ENCODE peak calls at places on chromosomes 6 and 20, in ten cellular contexts. One of them, this sample, is unnamed.

GRCh38 chr6:110534731-110535164 is 58.3 kb upstream of the SLC22A16 start:
- DNase-seq in SK-N-DZ: no peak
- DNase-seq in foreskin fibroblast: peak; percentile 91
- DNase-seq in stimulated activated CD4-positive, alpha-beta T cell treated with anti-CD3 and anti-CD28 coated beads, Interleukin-2, amount 100 ng/mL, for 48 hours: no peak
- DNase-seq in NCI-H1417: no peak
- DNase-seq in midbrain: peak; percentile 86
- DNase-seq in activated T-cell treated with anti-CD3 and anti-CD28 coated beads for 48 hours: no peak
- DNase-seq in fibroblast of pulmonary artery: peak; percentile 75
- DNase-seq in stimulated activated CD8-positive, alpha-beta memory T cell treated with anti-CD3 and anti-CD28 coated beads, Interleukin-2, amount 100 ng/mL, for 1 hour: no peak
- DNase-seq in left cardiac atrium: peak; percentile 48
- DNase-seq in this sample: peak; percentile 49

GRCh38 chr20:36542019-36542488 is 735 bp downstream of the MYL9 start:
- DNase-seq in activated T-cell treated with anti-CD3 and anti-CD28 coated beads for 48 hours: no peak
- DNase-seq in fibroblast of pulmonary artery: peak; percentile 64
- DNase-seq in stimulated activated CD8-positive, alpha-beta memory T cell treated with anti-CD3 and anti-CD28 coated beads, Interleukin-2, amount 100 ng/mL, for 1 hour: no peak
- DNase-seq in NCI-H1417: no peak
- DNase-seq in foreskin fibroblast: peak; percentile 69
- DNase-seq in SK-N-DZ: peak; percentile 80
- DNase-seq in stimulated activated CD4-positive, alpha-beta T cell treated with anti-CD3 and anti-CD28 coated beads, Interleukin-2, amount 100 ng/mL, for 48 hours: no peak
- DNase-seq in left cardiac atrium: peak; percentile 63
- DNase-seq in midbrain: no peak
- DNase-seq in this sample: peak; percentile 32

GRCh38 chr6:158042245-158042798 is 60.7 kb downstream of the SYNJ2 start:
- DNase-seq in left cardiac atrium: peak; percentile 83
- DNase-seq in NCI-H1417: no peak
- DNase-seq in midbrain: no peak
- DNase-seq in activated T-cell treated with anti-CD3 and anti-CD28 coated beads for 48 hours: no peak
- DNase-seq in SK-N-DZ: peak; percentile 65
- DNase-seq in foreskin fibroblast: peak; percentile 48
- DNase-seq in fibroblast of pulmonary artery: peak; percentile 85
- DNase-seq in stimulated activated CD4-positive, alpha-beta T cell treated with anti-CD3 and anti-CD28 coated beads, Interleukin-2, amount 100 ng/mL, for 48 hours: no peak
- DNase-seq in stimulated activated CD8-positive, alpha-beta memory T cell treated with anti-CD3 and anti-CD28 coated beads, Interleukin-2, amount 100 ng/mL, for 1 hour: no peak
- DNase-seq in this sample: no peak

GRCh38 chr6:34195726-34196115 is 41.0 kb upstream of the HMGA1 start:
- DNase-seq in left cardiac atrium: no peak
- DNase-seq in stimulated activated CD4-positive, alpha-beta T cell treated with anti-CD3 and anti-CD28 coated beads, Interleukin-2, amount 100 ng/mL, for 48 hours: no peak
- DNase-seq in fibroblast of pulmonary artery: no peak
- DNase-seq in foreskin fibroblast: no peak
- DNase-seq in SK-N-DZ: no peak
- DNase-seq in activated T-cell treated with anti-CD3 and anti-CD28 coated beads for 48 hours: no peak
- DNase-seq in midbrain: no peak
- DNase-seq in NCI-H1417: no peak
- DNase-seq in stimulated activated CD8-positive, alpha-beta memory T cell treated with anti-CD3 and anti-CD28 coated beads, Interleukin-2, amount 100 ng/mL, for 1 hour: no peak
- DNase-seq in this sample: no peak

GRCh38 chr6:64680446-64680845 is 1026.6 kb downstream of the EYS start:
- DNase-seq in NCI-H1417: no peak
- DNase-seq in fibroblast of pulmonary artery: peak; percentile 35
- DNase-seq in stimulated activated CD4-positive, alpha-beta T cell treated with anti-CD3 and anti-CD28 coated beads, Interleukin-2, amount 100 ng/mL, for 48 hours: no peak
- DNase-seq in SK-N-DZ: no peak
- DNase-seq in activated T-cell treated with anti-CD3 and anti-CD28 coated beads for 48 hours: no peak
- DNase-seq in midbrain: no peak
- DNase-seq in stimulated activated CD8-positive, alpha-beta memory T cell treated with anti-CD3 and anti-CD28 coated beads, Interleukin-2, amount 100 ng/mL, for 1 hour: no peak
- DNase-seq in foreskin fibroblast: no peak
- DNase-seq in left cardiac atrium: no peak
- DNase-seq in this sample: no peak

GRCh38 chr6:54291146-54291545 is 17.1 kb upstream of the TINAG start:
- DNase-seq in foreskin fibroblast: peak; percentile 59
- DNase-seq in stimulated activated CD8-positive, alpha-beta memory T cell treated with anti-CD3 and anti-CD28 coated beads, Interleukin-2, amount 100 ng/mL, for 1 hour: no peak
- DNase-seq in activated T-cell treated with anti-CD3 and anti-CD28 coated beads for 48 hours: no peak
- DNase-seq in midbrain: no peak
- DNase-seq in SK-N-DZ: no peak
- DNase-seq in left cardiac atrium: no peak
- DNase-seq in stimulated activated CD4-positive, alpha-beta T cell treated with anti-CD3 and anti-CD28 coated beads, Interleukin-2, amount 100 ng/mL, for 48 hours: no peak
- DNase-seq in NCI-H1417: no peak
- DNase-seq in fibroblast of pulmonary artery: peak; percentile 63
- DNase-seq in this sample: peak; percentile 5

GRCh38 chr20:3696745-3697587 is 15.2 kb upstream of the ADAM33 start:
- DNase-seq in foreskin fibroblast: no peak
- DNase-seq in activated T-cell treated with anti-CD3 and anti-CD28 coated beads for 48 hours: no peak
- DNase-seq in midbrain: no peak
- DNase-seq in stimulated activated CD4-positive, alpha-beta T cell treated with anti-CD3 and anti-CD28 coated beads, Interleukin-2, amount 100 ng/mL, for 48 hours: no peak
- DNase-seq in left cardiac atrium: no peak
- DNase-seq in stimulated activated CD8-positive, alpha-beta memory T cell treated with anti-CD3 and anti-CD28 coated beads, Interleukin-2, amount 100 ng/mL, for 1 hour: no peak
- DNase-seq in SK-N-DZ: no peak
- DNase-seq in fibroblast of pulmonary artery: no peak
- DNase-seq in NCI-H1417: no peak
- DNase-seq in this sample: no peak

GRCh38 chr20:35601021-35601973 is 14.3 kb upstream of the SPAG4 start:
- DNase-seq in NCI-H1417: peak; percentile 46
- DNase-seq in fibroblast of pulmonary artery: peak; percentile 76
- DNase-seq in foreskin fibroblast: peak; percentile 66
- DNase-seq in SK-N-DZ: peak; percentile 76
- DNase-seq in activated T-cell treated with anti-CD3 and anti-CD28 coated beads for 48 hours: peak; percentile 78
- DNase-seq in stimulated activated CD4-positive, alpha-beta T cell treated with anti-CD3 and anti-CD28 coated beads, Interleukin-2, amount 100 ng/mL, for 48 hours: peak; percentile 68
- DNase-seq in left cardiac atrium: peak; percentile 83
- DNase-seq in midbrain: peak; percentile 37
- DNase-seq in stimulated activated CD8-positive, alpha-beta memory T cell treated with anti-CD3 and anti-CD28 coated beads, Interleukin-2, amount 100 ng/mL, for 1 hour: peak; percentile 45
- DNase-seq in this sample: no peak

GRCh38 chr20:47586648-47587306 is 85.1 kb downstream of the NCOA3 start:
- DNase-seq in foreskin fibroblast: peak; percentile 58
- DNase-seq in midbrain: no peak
- DNase-seq in NCI-H1417: no peak
- DNase-seq in activated T-cell treated with anti-CD3 and anti-CD28 coated beads for 48 hours: no peak
- DNase-seq in fibroblast of pulmonary artery: peak; percentile 65
- DNase-seq in stimulated activated CD4-positive, alpha-beta T cell treated with anti-CD3 and anti-CD28 coated beads, Interleukin-2, amount 100 ng/mL, for 48 hours: no peak
- DNase-seq in left cardiac atrium: no peak
- DNase-seq in stimulated activated CD8-positive, alpha-beta memory T cell treated with anti-CD3 and anti-CD28 coated beads, Interleukin-2, amount 100 ng/mL, for 1 hour: no peak
- DNase-seq in SK-N-DZ: no peak
- DNase-seq in this sample: no peak

GRCh38 chr6:76682842-76683241 is 610.4 kb upstream of the IMPG1 start:
- DNase-seq in activated T-cell treated with anti-CD3 and anti-CD28 coated beads for 48 hours: no peak
- DNase-seq in left cardiac atrium: no peak
- DNase-seq in SK-N-DZ: no peak
- DNase-seq in fibroblast of pulmonary artery: peak; percentile 47
- DNase-seq in stimulated activated CD4-positive, alpha-beta T cell treated with anti-CD3 and anti-CD28 coated beads, Interleukin-2, amount 100 ng/mL, for 48 hours: no peak
- DNase-seq in foreskin fibroblast: no peak
- DNase-seq in stimulated activated CD8-positive, alpha-beta memory T cell treated with anti-CD3 and anti-CD28 coated beads, Interleukin-2, amount 100 ng/mL, for 1 hour: no peak
- DNase-seq in midbrain: no peak
- DNase-seq in NCI-H1417: no peak
- DNase-seq in this sample: peak; percentile 34

GRCh38 chr20:17611540-17612286 is 41.8 kb downstream of the DSTN start:
- DNase-seq in stimulated activated CD8-positive, alpha-beta memory T cell treated with anti-CD3 and anti-CD28 coated beads, Interleukin-2, amount 100 ng/mL, for 1 hour: no peak
- DNase-seq in SK-N-DZ: no peak
- DNase-seq in stimulated activated CD4-positive, alpha-beta T cell treated with anti-CD3 and anti-CD28 coated beads, Interleukin-2, amount 100 ng/mL, for 48 hours: no peak
- DNase-seq in NCI-H1417: no peak
- DNase-seq in foreskin fibroblast: no peak
- DNase-seq in fibroblast of pulmonary artery: no peak
- DNase-seq in activated T-cell treated with anti-CD3 and anti-CD28 coated beads for 48 hours: no peak
- DNase-seq in midbrain: no peak
- DNase-seq in left cardiac atrium: peak; percentile 27
- DNase-seq in this sample: peak; percentile 50

GRCh38 chr6:25311251-25311910 is 32.2 kb downstream of the CARMIL1 start:
- DNase-seq in fibroblast of pulmonary artery: peak; percentile 42
- DNase-seq in stimulated activated CD4-positive, alpha-beta T cell treated with anti-CD3 and anti-CD28 coated beads, Interleukin-2, amount 100 ng/mL, for 48 hours: no peak
- DNase-seq in foreskin fibroblast: peak; percentile 67
- DNase-seq in midbrain: no peak
- DNase-seq in left cardiac atrium: no peak
- DNase-seq in NCI-H1417: no peak
- DNase-seq in stimulated activated CD8-positive, alpha-beta memory T cell treated with anti-CD3 and anti-CD28 coated beads, Interleukin-2, amount 100 ng/mL, for 1 hour: no peak
- DNase-seq in SK-N-DZ: no peak
- DNase-seq in activated T-cell treated with anti-CD3 and anti-CD28 coated beads for 48 hours: no peak
- DNase-seq in this sample: peak; percentile 56

GRCh38 chr6:48826884-48827701 is 636.0 kb downstream of the MMUT start:
- DNase-seq in SK-N-DZ: no peak
- DNase-seq in stimulated activated CD4-positive, alpha-beta T cell treated with anti-CD3 and anti-CD28 coated beads, Interleukin-2, amount 100 ng/mL, for 48 hours: no peak
- DNase-seq in foreskin fibroblast: peak; percentile 87
- DNase-seq in fibroblast of pulmonary artery: peak; percentile 92
- DNase-seq in activated T-cell treated with anti-CD3 and anti-CD28 coated beads for 48 hours: no peak
- DNase-seq in midbrain: no peak
- DNase-seq in left cardiac atrium: peak; percentile 39
- DNase-seq in NCI-H1417: no peak
- DNase-seq in stimulated activated CD8-positive, alpha-beta memory T cell treated with anti-CD3 and anti-CD28 coated beads, Interleukin-2, amount 100 ng/mL, for 1 hour: no peak
- DNase-seq in this sample: peak; percentile 94

GRCh38 chr6:111096246-111096645 is 8.9 kb downstream of the SLC16A10 start:
- DNase-seq in stimulated activated CD8-positive, alpha-beta memory T cell treated with anti-CD3 and anti-CD28 coated beads, Interleukin-2, amount 100 ng/mL, for 1 hour: no peak
- DNase-seq in fibroblast of pulmonary artery: no peak
- DNase-seq in activated T-cell treated with anti-CD3 and anti-CD28 coated beads for 48 hours: no peak
- DNase-seq in stimulated activated CD4-positive, alpha-beta T cell treated with anti-CD3 and anti-CD28 coated beads, Interleukin-2, amount 100 ng/mL, for 48 hours: no peak
- DNase-seq in foreskin fibroblast: no peak
- DNase-seq in SK-N-DZ: no peak
- DNase-seq in midbrain: no peak
- DNase-seq in NCI-H1417: peak; percentile 36
- DNase-seq in left cardiac atrium: no peak
- DNase-seq in this sample: no peak

GRCh38 chr6:7324520-7324919 is 11.5 kb upstream of the SSR1 start:
- DNase-seq in activated T-cell treated with anti-CD3 and anti-CD28 coated beads for 48 hours: no peak
- DNase-seq in SK-N-DZ: no peak
- DNase-seq in fibroblast of pulmonary artery: no peak
- DNase-seq in foreskin fibroblast: no peak
- DNase-seq in stimulated activated CD8-positive, alpha-beta memory T cell treated with anti-CD3 and anti-CD28 coated beads, Interleukin-2, amount 100 ng/mL, for 1 hour: no peak
- DNase-seq in midbrain: peak; percentile 30
- DNase-seq in stimulated activated CD4-positive, alpha-beta T cell treated with anti-CD3 and anti-CD28 coated beads, Interleukin-2, amount 100 ng/mL, for 48 hours: no peak
- DNase-seq in left cardiac atrium: no peak
- DNase-seq in NCI-H1417: no peak
- DNase-seq in this sample: no peak

GRCh38 chr6:166830891-166831363 is 125.4 kb downstream of the RNASET2 start:
- DNase-seq in activated T-cell treated with anti-CD3 and anti-CD28 coated beads for 48 hours: no peak
- DNase-seq in stimulated activated CD4-positive, alpha-beta T cell treated with anti-CD3 and anti-CD28 coated beads, Interleukin-2, amount 100 ng/mL, for 48 hours: no peak
- DNase-seq in fibroblast of pulmonary artery: no peak
- DNase-seq in NCI-H1417: no peak
- DNase-seq in SK-N-DZ: no peak
- DNase-seq in stimulated activated CD8-positive, alpha-beta memory T cell treated with anti-CD3 and anti-CD28 coated beads, Interleukin-2, amount 100 ng/mL, for 1 hour: no peak
- DNase-seq in left cardiac atrium: no peak
- DNase-seq in midbrain: no peak
- DNase-seq in foreskin fibroblast: no peak
- DNase-seq in this sample: no peak

GRCh38 chr20:25233016-25233772 is 14.7 kb upstream of the PYGB start:
- DNase-seq in stimulated activated CD4-positive, alpha-beta T cell treated with anti-CD3 and anti-CD28 coated beads, Interleukin-2, amount 100 ng/mL, for 48 hours: no peak
- DNase-seq in foreskin fibroblast: peak; percentile 80
- DNase-seq in stimulated activated CD8-positive, alpha-beta memory T cell treated with anti-CD3 and anti-CD28 coated beads, Interleukin-2, amount 100 ng/mL, for 1 hour: no peak
- DNase-seq in left cardiac atrium: peak; percentile 87
- DNase-seq in activated T-cell treated with anti-CD3 and anti-CD28 coated beads for 48 hours: no peak
- DNase-seq in SK-N-DZ: no peak
- DNase-seq in midbrain: no peak
- DNase-seq in fibroblast of pulmonary artery: peak; percentile 75
- DNase-seq in NCI-H1417: no peak
- DNase-seq in this sample: no peak

GRCh38 chr6:42007753-42008528 is 42.4 kb upstream of the TAF8 start:
- DNase-seq in fibroblast of pulmonary artery: no peak
- DNase-seq in activated T-cell treated with anti-CD3 and anti-CD28 coated beads for 48 hours: no peak
- DNase-seq in SK-N-DZ: no peak
- DNase-seq in midbrain: no peak
- DNase-seq in NCI-H1417: no peak
- DNase-seq in left cardiac atrium: no peak
- DNase-seq in stimulated activated CD4-positive, alpha-beta T cell treated with anti-CD3 and anti-CD28 coated beads, Interleukin-2, amount 100 ng/mL, for 48 hours: no peak
- DNase-seq in stimulated activated CD8-positive, alpha-beta memory T cell treated with anti-CD3 and anti-CD28 coated beads, Interleukin-2, amount 100 ng/mL, for 1 hour: no peak
- DNase-seq in foreskin fibroblast: no peak
- DNase-seq in this sample: no peak

GRCh38 chr6:148466158-148466557 is 123.5 kb downstream of the SASH1 start:
- DNase-seq in SK-N-DZ: no peak
- DNase-seq in foreskin fibroblast: no peak
- DNase-seq in fibroblast of pulmonary artery: no peak
- DNase-seq in activated T-cell treated with anti-CD3 and anti-CD28 coated beads for 48 hours: no peak
- DNase-seq in NCI-H1417: no peak
- DNase-seq in stimulated activated CD8-positive, alpha-beta memory T cell treated with anti-CD3 and anti-CD28 coated beads, Interleukin-2, amount 100 ng/mL, for 1 hour: no peak
- DNase-seq in left cardiac atrium: no peak
- DNase-seq in stimulated activated CD4-positive, alpha-beta T cell treated with anti-CD3 and anti-CD28 coated beads, Interleukin-2, amount 100 ng/mL, for 48 hours: no peak
- DNase-seq in midbrain: peak; percentile 41
- DNase-seq in this sample: no peak

GRCh38 chr20:38617011-38617829 is 15.6 kb downstream of the ARHGAP40 start:
- DNase-seq in SK-N-DZ: no peak
- DNase-seq in fibroblast of pulmonary artery: no peak
- DNase-seq in left cardiac atrium: no peak
- DNase-seq in foreskin fibroblast: peak; percentile 5
- DNase-seq in NCI-H1417: no peak
- DNase-seq in midbrain: no peak
- DNase-seq in stimulated activated CD8-positive, alpha-beta memory T cell treated with anti-CD3 and anti-CD28 coated beads, Interleukin-2, amount 100 ng/mL, for 1 hour: no peak
- DNase-seq in stimulated activated CD4-positive, alpha-beta T cell treated with anti-CD3 and anti-CD28 coated beads, Interleukin-2, amount 100 ng/mL, for 48 hours: no peak
- DNase-seq in activated T-cell treated with anti-CD3 and anti-CD28 coated beads for 48 hours: no peak
- DNase-seq in this sample: peak; percentile 30

GRCh38 chr6:65707134-65707826 is at the start of gene EYS:
- DNase-seq in fibroblast of pulmonary artery: no peak
- DNase-seq in activated T-cell treated with anti-CD3 and anti-CD28 coated beads for 48 hours: no peak
- DNase-seq in NCI-H1417: no peak
- DNase-seq in stimulated activated CD4-positive, alpha-beta T cell treated with anti-CD3 and anti-CD28 coated beads, Interleukin-2, amount 100 ng/mL, for 48 hours: no peak
- DNase-seq in stimulated activated CD8-positive, alpha-beta memory T cell treated with anti-CD3 and anti-CD28 coated beads, Interleukin-2, amount 100 ng/mL, for 1 hour: no peak
- DNase-seq in midbrain: no peak
- DNase-seq in left cardiac atrium: no peak
- DNase-seq in foreskin fibroblast: no peak
- DNase-seq in SK-N-DZ: peak; percentile 97
- DNase-seq in this sample: no peak

GRCh38 chr20:9093203-9093962 is 24.5 kb downstream of the PLCB4 start:
- DNase-seq in foreskin fibroblast: no peak
- DNase-seq in left cardiac atrium: no peak
- DNase-seq in stimulated activated CD8-positive, alpha-beta memory T cell treated with anti-CD3 and anti-CD28 coated beads, Interleukin-2, amount 100 ng/mL, for 1 hour: no peak
- DNase-seq in NCI-H1417: no peak
- DNase-seq in midbrain: no peak
- DNase-seq in stimulated activated CD4-positive, alpha-beta T cell treated with anti-CD3 and anti-CD28 coated beads, Interleukin-2, amount 100 ng/mL, for 48 hours: no peak
- DNase-seq in fibroblast of pulmonary artery: no peak
- DNase-seq in SK-N-DZ: peak; percentile 25
- DNase-seq in activated T-cell treated with anti-CD3 and anti-CD28 coated beads for 48 hours: no peak
- DNase-seq in this sample: no peak

GRCh38 chr6:63351995-63352586 is 32.3 kb upstream of the LGSN start:
- DNase-seq in SK-N-DZ: no peak
- DNase-seq in fibroblast of pulmonary artery: peak; percentile 81
- DNase-seq in foreskin fibroblast: no peak
- DNase-seq in activated T-cell treated with anti-CD3 and anti-CD28 coated beads for 48 hours: no peak
- DNase-seq in NCI-H1417: no peak
- DNase-seq in left cardiac atrium: no peak
- DNase-seq in stimulated activated CD4-positive, alpha-beta T cell treated with anti-CD3 and anti-CD28 coated beads, Interleukin-2, amount 100 ng/mL, for 48 hours: no peak
- DNase-seq in midbrain: peak; percentile 40
- DNase-seq in stimulated activated CD8-positive, alpha-beta memory T cell treated with anti-CD3 and anti-CD28 coated beads, Interleukin-2, amount 100 ng/mL, for 1 hour: no peak
- DNase-seq in this sample: peak; percentile 70

GRCh38 chr6:53009511-53009910 is 14.4 kb upstream of the GSTA4 start:
- DNase-seq in SK-N-DZ: no peak
- DNase-seq in activated T-cell treated with anti-CD3 and anti-CD28 coated beads for 48 hours: no peak
- DNase-seq in left cardiac atrium: no peak
- DNase-seq in foreskin fibroblast: no peak
- DNase-seq in stimulated activated CD4-positive, alpha-beta T cell treated with anti-CD3 and anti-CD28 coated beads, Interleukin-2, amount 100 ng/mL, for 48 hours: no peak
- DNase-seq in midbrain: no peak
- DNase-seq in stimulated activated CD8-positive, alpha-beta memory T cell treated with anti-CD3 and anti-CD28 coated beads, Interleukin-2, amount 100 ng/mL, for 1 hour: no peak
- DNase-seq in fibroblast of pulmonary artery: no peak
- DNase-seq in NCI-H1417: no peak
- DNase-seq in this sample: no peak

GRCh38 chr6:40328376-40328987 is 258.7 kb downstream of the LRFN2 start:
- DNase-seq in stimulated activated CD8-positive, alpha-beta memory T cell treated with anti-CD3 and anti-CD28 coated beads, Interleukin-2, amount 100 ng/mL, for 1 hour: no peak
- DNase-seq in NCI-H1417: peak; percentile 70
- DNase-seq in stimulated activated CD4-positive, alpha-beta T cell treated with anti-CD3 and anti-CD28 coated beads, Interleukin-2, amount 100 ng/mL, for 48 hours: peak; percentile 19
- DNase-seq in foreskin fibroblast: no peak
- DNase-seq in fibroblast of pulmonary artery: no peak
- DNase-seq in midbrain: no peak
- DNase-seq in SK-N-DZ: peak; percentile 23
- DNase-seq in activated T-cell treated with anti-CD3 and anti-CD28 coated beads for 48 hours: peak; percentile 19
- DNase-seq in left cardiac atrium: no peak
- DNase-seq in this sample: no peak

GRCh38 chr6:108546079-108547049 is 14.4 kb upstream of the FOXO3 start:
- DNase-seq in activated T-cell treated with anti-CD3 and anti-CD28 coated beads for 48 hours: no peak
- DNase-seq in midbrain: no peak
- DNase-seq in left cardiac atrium: no peak
- DNase-seq in NCI-H1417: no peak
- DNase-seq in foreskin fibroblast: no peak
- DNase-seq in SK-N-DZ: no peak
- DNase-seq in stimulated activated CD4-positive, alpha-beta T cell treated with anti-CD3 and anti-CD28 coated beads, Interleukin-2, amount 100 ng/mL, for 48 hours: no peak
- DNase-seq in fibroblast of pulmonary artery: no peak
- DNase-seq in stimulated activated CD8-positive, alpha-beta memory T cell treated with anti-CD3 and anti-CD28 coated beads, Interleukin-2, amount 100 ng/mL, for 1 hour: no peak
- DNase-seq in this sample: no peak

GRCh38 chr20:32820000-32820697 is 395 bp downstream of the MAPRE1 start:
- DNase-seq in NCI-H1417: peak; percentile 68
- DNase-seq in stimulated activated CD8-positive, alpha-beta memory T cell treated with anti-CD3 and anti-CD28 coated beads, Interleukin-2, amount 100 ng/mL, for 1 hour: peak; percentile 38
- DNase-seq in fibroblast of pulmonary artery: peak; percentile 56
- DNase-seq in SK-N-DZ: peak; percentile 77
- DNase-seq in midbrain: peak; percentile 85
- DNase-seq in foreskin fibroblast: no peak
- DNase-seq in left cardiac atrium: peak; percentile 79
- DNase-seq in activated T-cell treated with anti-CD3 and anti-CD28 coated beads for 48 hours: peak; percentile 89
- DNase-seq in stimulated activated CD4-positive, alpha-beta T cell treated with anti-CD3 and anti-CD28 coated beads, Interleukin-2, amount 100 ng/mL, for 48 hours: peak; percentile 81
- DNase-seq in this sample: peak; percentile 72

GRCh38 chr6:2534406-2535139 is 216.1 kb downstream of the MYLK4 start:
- DNase-seq in left cardiac atrium: no peak
- DNase-seq in stimulated activated CD4-positive, alpha-beta T cell treated with anti-CD3 and anti-CD28 coated beads, Interleukin-2, amount 100 ng/mL, for 48 hours: no peak
- DNase-seq in SK-N-DZ: no peak
- DNase-seq in stimulated activated CD8-positive, alpha-beta memory T cell treated with anti-CD3 and anti-CD28 coated beads, Interleukin-2, amount 100 ng/mL, for 1 hour: no peak
- DNase-seq in midbrain: no peak
- DNase-seq in foreskin fibroblast: peak; percentile 22
- DNase-seq in fibroblast of pulmonary artery: peak; percentile 28
- DNase-seq in NCI-H1417: no peak
- DNase-seq in activated T-cell treated with anti-CD3 and anti-CD28 coated beads for 48 hours: no peak
- DNase-seq in this sample: no peak

This sample was measured in RKO.